ENCODE peak calls at places on chromosomes 6 and 20, in five cellular contexts. R, Q, J, A and F are unnamed samples. For H3K9me3, the result is how much of the 10 kb centered on the place peaks cover.

GRCh38 chr6:41159415-41160082 is 3.4 kb downstream of the TREM2 start:
- DNase-seq in R (no peak), Q (no peak), J (no peak), A (no peak), F (no peak)

GRCh38 chr6:113969888-113970807 is 800 bp downstream of the HDAC2 start:
- DNase-seq in R (peak), Q (peak), J (peak), A (peak), F (peak)

GRCh38 chr6:24981385-24981758 is 45.6 kb upstream of the RIPOR2 start:
- DNase-seq in R (no peak), Q (no peak), J (no peak), A (no peak), F (no peak)

GRCh38 chr6:36246511-36247268 is 23.2 kb upstream of the PNPLA1 start:
- DNase-seq in R (no peak), Q (no peak), J (no peak), A (no peak), F (no peak)

GRCh38 chr20:58374906-58375760 is 13.9 kb upstream of the VAPB start:
- DNase-seq in R (no peak), Q (no peak), J (no peak), A (no peak), F (no peak)

GRCh38 chr20:63962426-63963347 is 6.5 kb upstream of the UCKL1 start:
- DNase-seq in R (peak), Q (no peak), J (no peak), A (no peak), F (no peak)

GRCh38 chr20:39829713-39830112 is 859.3 kb downstream of the MAFB start:
- DNase-seq in R (no peak), Q (no peak), J (no peak), A (no peak), F (peak)

GRCh38 chr6:147322299-147323162 is 118.3 kb downstream of the STXBP5 start:
- DNase-seq in R (no peak), Q (no peak), J (no peak), A (no peak), F (no peak)

GRCh38 chr6:144064831-144065668 is 30.3 kb downstream of the SF3B5 start:
- DNase-seq in R (no peak), Q (no peak), J (no peak), A (no peak), F (peak)

GRCh38 chr6:41505084-41506049 is 40.8 kb upstream of the FOXP4 start:
- DNase-seq in R (peak), Q (peak), J (peak), A (peak), F (peak)

GRCh38 chr6:13923527-13924145 is 1.1 kb upstream of the RNF182 start:
- DNase-seq in R (no peak), Q (no peak), J (no peak), A (no peak), F (no peak)

GRCh38 chr6:43668151-43669028 is 19.2 kb downstream of the MRPS18A start:
- DNase-seq in R (peak), Q (peak), J (peak), A (no peak), F (peak)
- TF ChIP-seq POLR2A in R (peak), Q (no peak), J (no peak), A (no peak), F (no peak)

DNA sequence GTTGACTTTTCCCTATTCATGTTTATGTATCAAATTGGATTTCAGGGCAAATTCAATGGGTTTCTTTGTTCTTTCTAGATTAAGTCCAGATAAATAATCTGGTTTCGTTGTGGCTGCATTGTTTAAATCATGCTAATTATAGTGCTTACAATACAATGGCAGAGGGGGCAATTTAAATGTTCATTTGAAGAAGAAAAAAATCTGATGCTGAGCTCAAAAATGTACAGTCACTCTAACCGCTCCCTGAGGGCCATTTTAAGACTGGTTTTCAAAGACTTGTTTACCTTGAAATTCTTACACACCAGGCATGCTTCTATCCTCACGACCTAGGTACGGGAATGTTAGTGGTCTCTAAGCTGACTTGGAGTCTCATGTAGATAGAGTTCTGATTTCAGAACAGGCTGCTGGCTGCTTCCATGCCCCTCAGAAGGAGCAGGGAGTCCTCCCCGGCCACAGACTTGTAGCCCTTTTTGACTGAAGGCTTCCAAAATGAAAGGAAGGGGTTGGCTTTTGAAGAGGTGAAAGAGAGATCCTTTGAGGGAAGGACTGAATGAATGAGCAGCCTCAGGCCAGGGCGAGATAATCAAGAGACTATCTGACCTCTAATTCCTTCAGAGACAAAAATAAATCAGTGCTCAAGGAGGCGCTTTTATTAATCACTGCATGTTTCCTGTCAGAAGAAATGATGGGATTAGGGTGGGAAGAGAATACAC is 86.1 kb upstream of the ZNF217 start:
- DNase-seq in R (no peak), Q (no peak), J (no peak), A (no peak), F (no peak)
- H3K9me3 ChIP-seq in R (under half), Q (under half), J (under half), A (under half), F (under half)

GRCh38 chr6:86832686-86833085 is 104.6 kb upstream of the HTR1E start:
- DNase-seq in R (no peak), Q (no peak), J (no peak), A (no peak), F (no peak)
- H3K27ac ChIP-seq in R (no peak), Q (no peak), J (no peak), A (no peak), F (no peak)

DNA sequence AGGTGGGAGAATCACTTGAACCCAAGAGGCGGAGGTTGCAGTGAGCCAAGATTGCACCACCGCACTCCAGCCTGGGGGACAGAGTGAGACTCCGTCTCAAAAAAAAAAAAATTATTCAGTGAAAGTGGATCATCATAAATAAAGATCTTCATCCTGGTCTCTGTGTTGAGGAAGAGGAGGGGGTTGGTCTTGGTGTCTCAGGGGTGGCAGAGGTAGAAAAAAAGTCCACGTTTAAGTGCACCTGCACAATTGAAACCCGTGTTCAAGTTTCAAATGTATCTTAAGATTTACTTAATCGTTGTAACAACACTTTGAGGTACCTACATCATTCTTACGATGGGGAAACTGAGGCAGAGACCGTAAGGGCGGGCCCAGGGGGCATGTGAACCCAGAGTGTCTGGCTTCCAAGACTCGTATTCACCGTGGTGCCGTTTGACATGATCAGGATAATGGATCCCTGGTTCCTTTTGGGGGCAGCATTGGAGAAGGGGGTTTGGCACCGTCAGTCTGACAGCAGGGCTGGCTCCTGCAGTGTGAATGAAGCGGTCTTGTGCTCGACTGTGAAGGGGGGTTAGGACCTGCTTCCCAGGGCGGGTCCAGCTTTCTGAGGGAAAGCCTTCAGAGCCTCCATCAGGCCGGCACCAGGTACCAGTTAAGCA is 32.9 kb upstream of the ID1 start:
- DNase-seq in R (no peak), Q (no peak), J (no peak), A (no peak), F (no peak)
- TF ChIP-seq POLR2A in R (no peak), Q (no peak), J (no peak), A (no peak), F (no peak)

GRCh38 chr6:86536121-86536520 is 401.2 kb upstream of the HTR1E start:
- DNase-seq in R (no peak), Q (no peak), J (no peak), A (no peak), F (no peak)
- H3K9me3 ChIP-seq in R (under half), Q (under half), J (under half), A (under half), F (under half)